ENCODE peak calls at places on chromosomes 7 and 10, in ten cellular contexts. One of them, this sample, is unnamed.

GRCh38 chr7:5636914-5637313 is 144.5 kb downstream of the RNF216 start:
- DNase-seq in CD8-positive, alpha-beta T cell: no peak
- DNase-seq in iPS DF 6.9: no peak
- DNase-seq in small intestine: no peak
- DNase-seq in GM23248: peak; percentile 97
- DNase-seq in PC-3: peak; percentile 63
- DNase-seq in CD8-positive, alpha-beta memory T cell: no peak
- DNase-seq in neural progenitor cell: peak; percentile 36
- DNase-seq in Panc1: no peak
- DNase-seq in thyroid gland: peak; percentile 91
- DNase-seq in this sample: peak; percentile 91

GRCh38 chr10:116253716-116254115 is 19.3 kb downstream of the GFRA1 start:
- DNase-seq in CD8-positive, alpha-beta T cell: no peak
- DNase-seq in iPS DF 6.9: no peak
- DNase-seq in small intestine: no peak
- DNase-seq in GM23248: no peak
- DNase-seq in PC-3: no peak
- DNase-seq in CD8-positive, alpha-beta memory T cell: no peak
- DNase-seq in neural progenitor cell: no peak
- DNase-seq in Panc1: no peak
- DNase-seq in thyroid gland: no peak
- DNase-seq in this sample: no peak

GRCh38 chr7:76233538-76234281 is 32.0 kb downstream of the SRRM3 start:
- DNase-seq in CD8-positive, alpha-beta T cell: no peak
- DNase-seq in iPS DF 6.9: peak; percentile 47
- DNase-seq in small intestine: no peak
- DNase-seq in GM23248: peak; percentile 14
- DNase-seq in PC-3: no peak
- DNase-seq in CD8-positive, alpha-beta memory T cell: no peak
- DNase-seq in neural progenitor cell: peak; percentile 87
- DNase-seq in Panc1: no peak
- DNase-seq in thyroid gland: no peak
- DNase-seq in this sample: no peak

GRCh38 chr7:134854816-134855215 is 75.4 kb downstream of the CALD1 start:
- DNase-seq in CD8-positive, alpha-beta T cell: no peak
- DNase-seq in iPS DF 6.9: no peak
- DNase-seq in small intestine: no peak
- DNase-seq in GM23248: peak; percentile 60
- DNase-seq in PC-3: no peak
- DNase-seq in CD8-positive, alpha-beta memory T cell: no peak
- DNase-seq in neural progenitor cell: no peak
- DNase-seq in Panc1: no peak
- DNase-seq in thyroid gland: no peak
- DNase-seq in this sample: no peak

GRCh38 chr10:25852364-25852941 is 81.6 kb upstream of the MYO3A start:
- DNase-seq in CD8-positive, alpha-beta T cell: no peak
- DNase-seq in iPS DF 6.9: no peak
- DNase-seq in small intestine: no peak
- DNase-seq in GM23248: no peak
- DNase-seq in PC-3: no peak
- DNase-seq in CD8-positive, alpha-beta memory T cell: no peak
- DNase-seq in neural progenitor cell: no peak
- DNase-seq in Panc1: no peak
- DNase-seq in thyroid gland: no peak
- DNase-seq in this sample: no peak

GRCh38 chr10:111297351-111297848 is 220.6 kb downstream of the ADRA2A start:
- DNase-seq in CD8-positive, alpha-beta T cell: no peak
- DNase-seq in iPS DF 6.9: no peak
- DNase-seq in small intestine: no peak
- DNase-seq in GM23248: peak; percentile 87
- DNase-seq in PC-3: no peak
- DNase-seq in CD8-positive, alpha-beta memory T cell: no peak
- DNase-seq in neural progenitor cell: peak; percentile 32
- DNase-seq in Panc1: no peak
- DNase-seq in thyroid gland: no peak
- DNase-seq in this sample: peak; percentile 63

GRCh38 chr10:3484306-3485187 is 300.5 kb downstream of the KLF6 start:
- DNase-seq in CD8-positive, alpha-beta T cell: no peak
- DNase-seq in iPS DF 6.9: no peak
- DNase-seq in small intestine: no peak
- DNase-seq in GM23248: peak; percentile 46
- DNase-seq in PC-3: no peak
- DNase-seq in CD8-positive, alpha-beta memory T cell: no peak
- DNase-seq in neural progenitor cell: no peak
- DNase-seq in Panc1: no peak
- DNase-seq in thyroid gland: no peak
- DNase-seq in this sample: peak; percentile 18

GRCh38 chr7:11701829-11702560 is 130.0 kb downstream of the THSD7A start:
- DNase-seq in CD8-positive, alpha-beta T cell: no peak
- DNase-seq in iPS DF 6.9: no peak
- DNase-seq in small intestine: no peak
- DNase-seq in GM23248: no peak
- DNase-seq in PC-3: no peak
- DNase-seq in CD8-positive, alpha-beta memory T cell: no peak
- DNase-seq in neural progenitor cell: no peak
- DNase-seq in Panc1: no peak
- DNase-seq in thyroid gland: peak; percentile 12
- DNase-seq in this sample: peak; percentile 25

GRCh38 chr10:32171213-32171612 is 115.0 kb upstream of the KIF5B start:
- DNase-seq in CD8-positive, alpha-beta T cell: no peak
- DNase-seq in iPS DF 6.9: no peak
- DNase-seq in small intestine: peak; percentile 75
- DNase-seq in GM23248: no peak
- DNase-seq in PC-3: peak; percentile 74
- DNase-seq in CD8-positive, alpha-beta memory T cell: no peak
- DNase-seq in neural progenitor cell: no peak
- DNase-seq in Panc1: no peak
- DNase-seq in thyroid gland: peak; percentile 33
- DNase-seq in this sample: no peak

GRCh38 chr10:80459047-80459865 is 5.1 kb downstream of the TSPAN14 start:
- DNase-seq in CD8-positive, alpha-beta T cell: peak; percentile 66
- DNase-seq in iPS DF 6.9: no peak
- DNase-seq in small intestine: peak; percentile 74
- DNase-seq in GM23248: peak; percentile 84
- DNase-seq in PC-3: no peak
- DNase-seq in CD8-positive, alpha-beta memory T cell: peak; percentile 65
- DNase-seq in neural progenitor cell: peak; percentile 36
- DNase-seq in Panc1: no peak
- DNase-seq in thyroid gland: peak; percentile 57
- DNase-seq in this sample: no peak

GRCh38 chr10:132942740-132943554 is 577 bp upstream of the CFAP46 start:
- DNase-seq in CD8-positive, alpha-beta T cell: no peak
- DNase-seq in iPS DF 6.9: no peak
- DNase-seq in small intestine: no peak
- DNase-seq in GM23248: peak; percentile 12
- DNase-seq in PC-3: no peak
- DNase-seq in CD8-positive, alpha-beta memory T cell: no peak
- DNase-seq in neural progenitor cell: peak; percentile 20
- DNase-seq in Panc1: no peak
- DNase-seq in thyroid gland: no peak
- DNase-seq in this sample: no peak

GRCh38 chr10:8060010-8060703 is 5.7 kb downstream of the GATA3 start:
- DNase-seq in CD8-positive, alpha-beta T cell: no peak
- DNase-seq in iPS DF 6.9: no peak
- DNase-seq in small intestine: peak; percentile 43
- DNase-seq in GM23248: peak; percentile 27
- DNase-seq in PC-3: peak; percentile 47
- DNase-seq in CD8-positive, alpha-beta memory T cell: peak; percentile 69
- DNase-seq in neural progenitor cell: peak; percentile 76
- DNase-seq in Panc1: no peak
- DNase-seq in thyroid gland: no peak
- DNase-seq in this sample: no peak

GRCh38 chr7:1555813-1556540 is at the start of gene TMEM184A:
- DNase-seq in CD8-positive, alpha-beta T cell: no peak
- DNase-seq in iPS DF 6.9: no peak
- DNase-seq in small intestine: peak; percentile 97
- DNase-seq in GM23248: no peak
- DNase-seq in PC-3: peak; percentile 96
- DNase-seq in CD8-positive, alpha-beta memory T cell: no peak
- DNase-seq in neural progenitor cell: peak; percentile 69
- DNase-seq in Panc1: no peak
- DNase-seq in thyroid gland: peak; percentile 85
- DNase-seq in this sample: no peak

GRCh38 chr10:46525824-46526681 is 30.4 kb downstream of the GPRIN2 start:
- DNase-seq in CD8-positive, alpha-beta T cell: no peak
- DNase-seq in iPS DF 6.9: no peak
- DNase-seq in small intestine: no peak
- DNase-seq in GM23248: no peak
- DNase-seq in PC-3: no peak
- DNase-seq in CD8-positive, alpha-beta memory T cell: no peak
- DNase-seq in neural progenitor cell: no peak
- DNase-seq in Panc1: no peak
- DNase-seq in thyroid gland: no peak
- DNase-seq in this sample: no peak

GRCh38 chr10:114100848-114101741 is 57.4 kb downstream of the ADRB1 start:
- DNase-seq in CD8-positive, alpha-beta T cell: no peak
- DNase-seq in iPS DF 6.9: no peak
- DNase-seq in small intestine: peak; percentile 55
- DNase-seq in GM23248: peak; percentile 57
- DNase-seq in PC-3: peak; percentile 23
- DNase-seq in CD8-positive, alpha-beta memory T cell: no peak
- DNase-seq in neural progenitor cell: peak; percentile 59
- DNase-seq in Panc1: no peak
- DNase-seq in thyroid gland: peak; percentile 15
- DNase-seq in this sample: peak; percentile 49

GRCh38 chr10:100759331-100759730 is 13.9 kb downstream of the PAX2 start:
- DNase-seq in CD8-positive, alpha-beta T cell: no peak
- DNase-seq in iPS DF 6.9: no peak
- DNase-seq in small intestine: peak; percentile 15
- DNase-seq in GM23248: no peak
- DNase-seq in PC-3: no peak
- DNase-seq in CD8-positive, alpha-beta memory T cell: no peak
- DNase-seq in neural progenitor cell: peak; percentile 36
- DNase-seq in Panc1: no peak
- DNase-seq in thyroid gland: no peak
- DNase-seq in this sample: no peak
- H3K27me3 ChIP-seq in CD8-positive, alpha-beta T cell: peaks cover 11% of the 10 kb centered on the region
- H3K27me3 ChIP-seq in iPS DF 6.9: peaks cover 17% of the 10 kb centered on the region
- H3K27me3 ChIP-seq in small intestine: peaks cover 34% of the 10 kb centered on the region
- H3K27me3 ChIP-seq in GM23248: peaks cover 89% of the 10 kb centered on the region
- H3K27me3 ChIP-seq in PC-3: peaks cover 91% of the 10 kb centered on the region
- H3K27me3 ChIP-seq in CD8-positive, alpha-beta memory T cell: peaks cover 20% of the 10 kb centered on the region
- H3K27me3 ChIP-seq in neural progenitor cell: peaks cover 100% of the 10 kb centered on the region
- H3K27me3 ChIP-seq in Panc1: no peaks in the 10 kb centered on the region
- H3K27me3 ChIP-seq in thyroid gland: no peaks in the 10 kb centered on the region
- H3K27me3 ChIP-seq in this sample: peaks cover 26% of the 10 kb centered on the region

DNA sequence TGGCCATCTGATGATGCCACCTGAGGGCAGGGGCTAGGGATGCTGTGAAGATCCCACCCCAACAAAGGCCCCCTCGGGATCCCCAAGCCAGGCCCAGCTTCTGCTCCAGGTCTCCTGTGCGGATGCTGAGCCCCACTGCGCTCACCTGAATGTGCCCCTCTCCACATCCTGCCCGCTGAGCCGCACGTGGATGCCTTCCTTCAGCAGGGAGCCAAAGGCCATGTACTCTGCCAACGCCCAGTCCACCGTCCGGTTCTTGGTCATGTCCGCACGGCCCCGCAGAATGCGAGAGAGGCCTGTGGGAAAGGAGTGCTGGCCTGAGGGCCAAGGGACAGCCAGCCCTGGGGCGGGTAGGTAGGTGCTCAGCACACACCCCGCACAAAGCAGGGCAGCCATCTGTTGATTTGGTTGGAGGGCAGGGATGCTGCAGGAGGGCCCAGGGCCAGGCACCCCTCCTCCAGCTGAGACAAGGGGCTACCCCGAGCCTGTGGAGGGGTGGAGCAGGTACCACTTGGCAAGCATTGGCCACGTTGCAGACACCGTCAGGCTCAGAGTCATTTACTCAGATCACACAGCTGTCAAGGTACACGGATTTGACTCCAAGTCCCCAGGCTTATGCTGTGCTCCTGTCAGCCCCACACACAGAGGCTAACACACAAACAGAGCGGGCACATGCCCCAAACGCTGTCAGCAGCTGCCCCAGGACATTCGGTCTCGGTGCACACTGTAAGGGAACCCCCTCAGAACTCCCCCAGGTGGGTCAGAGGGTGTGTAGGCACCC is 19.2 kb downstream of the OGDHL start:
- DNase-seq in CD8-positive, alpha-beta T cell: no peak
- DNase-seq in iPS DF 6.9: no peak
- DNase-seq in small intestine: no peak
- DNase-seq in GM23248: no peak
- DNase-seq in PC-3: no peak
- DNase-seq in CD8-positive, alpha-beta memory T cell: no peak
- DNase-seq in neural progenitor cell: no peak
- DNase-seq in Panc1: no peak
- DNase-seq in thyroid gland: no peak
- DNase-seq in this sample: no peak
- H3K27ac ChIP-seq in CD8-positive, alpha-beta T cell: no peak overlapping the region
- H3K27ac ChIP-seq in iPS DF 6.9: no peak overlapping the region
- H3K27ac ChIP-seq in small intestine: no peak overlapping the region
- H3K27ac ChIP-seq in GM23248: no peak overlapping the region
- H3K27ac ChIP-seq in PC-3: no peak overlapping the region
- H3K27ac ChIP-seq in CD8-positive, alpha-beta memory T cell: no peak overlapping the region
- H3K27ac ChIP-seq in neural progenitor cell: no peak overlapping the region
- H3K27ac ChIP-seq in Panc1: no peak overlapping the region
- H3K27ac ChIP-seq in thyroid gland: no peak overlapping the region
- H3K27ac ChIP-seq in this sample: no peak overlapping the region

DNA sequence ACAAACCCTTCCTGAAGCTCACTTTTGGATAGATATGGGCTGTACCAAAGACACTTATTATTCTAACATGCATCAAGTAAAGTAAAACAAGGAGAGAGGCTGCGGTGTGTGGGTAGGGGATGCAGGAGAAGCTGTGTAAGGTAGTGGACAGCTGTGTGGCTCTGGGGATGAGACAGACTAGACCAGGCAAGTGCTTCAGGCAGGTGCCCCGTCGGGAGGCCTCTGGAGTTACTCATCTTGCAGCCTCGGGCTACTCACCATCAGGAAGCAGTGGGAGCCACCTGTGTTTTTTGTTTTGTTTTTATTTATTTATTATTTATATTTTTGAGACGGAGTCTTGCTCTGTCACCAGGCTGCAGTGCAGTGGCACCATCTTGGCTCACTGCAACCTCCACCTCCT is 49.3 kb upstream of the NCAPG2 start:
- DNase-seq in CD8-positive, alpha-beta T cell: no peak
- DNase-seq in iPS DF 6.9: no peak
- DNase-seq in small intestine: no peak
- DNase-seq in GM23248: no peak
- DNase-seq in PC-3: peak; percentile 4
- DNase-seq in CD8-positive, alpha-beta memory T cell: no peak
- DNase-seq in neural progenitor cell: no peak
- DNase-seq in Panc1: no peak
- DNase-seq in thyroid gland: no peak
- DNase-seq in this sample: no peak
- H3K27me3 ChIP-seq in CD8-positive, alpha-beta T cell: no peaks in the 10 kb centered on the region
- H3K27me3 ChIP-seq in iPS DF 6.9: no peaks in the 10 kb centered on the region
- H3K27me3 ChIP-seq in small intestine: no peaks in the 10 kb centered on the region
- H3K27me3 ChIP-seq in GM23248: no peaks in the 10 kb centered on the region
- H3K27me3 ChIP-seq in PC-3: no peaks in the 10 kb centered on the region
- H3K27me3 ChIP-seq in CD8-positive, alpha-beta memory T cell: no peaks in the 10 kb centered on the region
- H3K27me3 ChIP-seq in neural progenitor cell: no peaks in the 10 kb centered on the region
- H3K27me3 ChIP-seq in Panc1: no peaks in the 10 kb centered on the region
- H3K27me3 ChIP-seq in thyroid gland: no peaks in the 10 kb centered on the region
- H3K27me3 ChIP-seq in this sample: no peaks in the 10 kb centered on the region

DNA sequence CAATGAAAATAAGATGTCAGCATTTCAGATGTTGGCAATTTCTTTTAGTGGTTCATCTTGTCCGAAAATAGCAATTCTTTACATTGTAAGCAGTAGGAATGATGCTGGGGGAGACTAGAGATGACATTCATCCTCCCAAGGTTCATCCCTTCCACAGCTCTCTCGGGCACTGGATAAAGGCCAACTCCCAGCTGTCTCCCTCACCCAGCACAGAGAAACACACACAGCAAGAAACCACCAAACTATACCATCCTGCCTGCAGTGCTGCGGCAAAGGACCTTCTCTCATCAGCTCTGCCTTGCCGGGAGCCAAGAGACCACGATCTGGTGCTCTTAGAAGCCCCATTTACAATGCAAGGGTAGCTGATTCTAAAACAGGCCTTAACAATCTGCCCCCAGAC is 5.0 kb downstream of the FGFR2 start:
- DNase-seq in CD8-positive, alpha-beta T cell: no peak
- DNase-seq in iPS DF 6.9: no peak
- DNase-seq in small intestine: no peak
- DNase-seq in GM23248: no peak
- DNase-seq in PC-3: no peak
- DNase-seq in CD8-positive, alpha-beta memory T cell: no peak
- DNase-seq in neural progenitor cell: no peak
- DNase-seq in Panc1: no peak
- DNase-seq in thyroid gland: no peak
- DNase-seq in this sample: no peak
- H3K27ac ChIP-seq in CD8-positive, alpha-beta T cell: no peak overlapping the region
- H3K27ac ChIP-seq in iPS DF 6.9: no peak overlapping the region
- H3K27ac ChIP-seq in small intestine: no peak overlapping the region
- H3K27ac ChIP-seq in GM23248: no peak overlapping the region
- H3K27ac ChIP-seq in PC-3: no peak overlapping the region
- H3K27ac ChIP-seq in CD8-positive, alpha-beta memory T cell: no peak overlapping the region
- H3K27ac ChIP-seq in neural progenitor cell: no peak overlapping the region
- H3K27ac ChIP-seq in Panc1: no peak overlapping the region
- H3K27ac ChIP-seq in thyroid gland: no peak overlapping the region
- H3K27ac ChIP-seq in this sample: no peak overlapping the region

This sample was measured in brain microvascular endothelial cell.